ENCODE peak calls at places on chromosome 17, in ten cellular contexts. S, U, R, B, G, C, M, P, W and E are unnamed samples.

GRCh38 chr17:63113167-63113566 is 147.1 kb downstream of the TANC2 start:
- DNase-seq in S (no peak), U (no peak), R (no peak), B (peak), G (peak), C (no peak), M (no peak), P (peak), W (no peak), E (no peak)

GRCh38 chr17:8753976-8754440 is 4.3 kb downstream of the SPDYE4 start:
- DNase-seq in S (no peak), U (peak), R (no peak), B (peak), G (peak), C (no peak), M (peak), P (peak), W (no peak), E (no peak)

GRCh38 chr17:80860703-80861359 is 130.8 kb upstream of the CHMP6 start:
- DNase-seq in S (no peak), U (no peak), R (no peak), B (no peak), G (no peak), C (no peak), M (no peak), P (no peak), W (no peak), E (no peak)

GRCh38 chr17:66272699-66273390 is 29.6 kb upstream of the PRKCA start:
- DNase-seq in S (no peak), U (peak), R (no peak), B (peak), G (peak), C (no peak), M (no peak), P (peak), W (peak), E (no peak)

GRCh38 chr17:34413443-34414076 is 50.5 kb upstream of the CCL1 start:
- DNase-seq in S (no peak), U (no peak), R (no peak), B (no peak), G (no peak), C (no peak), M (no peak), P (peak), W (no peak), E (peak)

GRCh38 chr17:9906616-9907015 is 1.5 kb upstream of the RCVRN start:
- DNase-seq in S (no peak), U (no peak), R (no peak), B (no peak), G (no peak), C (no peak), M (no peak), P (no peak), W (no peak), E (no peak)

GRCh38 chr17:54891176-54891821 is 9.4 kb upstream of the TOM1L1 start:
- DNase-seq in S (no peak), U (peak), R (no peak), B (peak), G (peak), C (no peak), M (peak), P (peak), W (peak), E (no peak)

GRCh38 chr17:42275527-42276358 is 448 bp downstream of the STAT5B start:
- DNase-seq in S (peak), U (peak), R (peak), B (peak), G (no peak), C (no peak), M (peak), P (peak), W (no peak), E (peak)

GRCh38 chr17:64213995-64214507 is 49.0 kb downstream of the TEX2 start:
- DNase-seq in S (no peak), U (peak), R (no peak), B (peak), G (no peak), C (no peak), M (no peak), P (peak), W (no peak), E (no peak)

GRCh38 chr17:32742686-32743538 is 134.0 kb downstream of the MYO1D start:
- DNase-seq in S (no peak), U (peak), R (no peak), B (no peak), G (no peak), C (no peak), M (no peak), P (no peak), W (no peak), E (no peak)

GRCh38 chr17:81417049-81417878 is 22.0 kb downstream of the BAHCC1 start:
- DNase-seq in S (no peak), U (peak), R (peak), B (no peak), G (no peak), C (no peak), M (no peak), P (no peak), W (no peak), E (no peak)

GRCh38 chr17:8022358-8023038 is 16.4 kb upstream of the ALOX15B start:
- DNase-seq in S (no peak), U (peak), R (no peak), B (peak), G (no peak), C (no peak), M (no peak), P (no peak), W (no peak), E (no peak)

GRCh38 chr17:37530420-37530819 is 40.7 kb downstream of the DUSP14 start:
- DNase-seq in S (no peak), U (peak), R (no peak), B (no peak), G (no peak), C (no peak), M (no peak), P (no peak), W (no peak), E (no peak)

GRCh38 chr17:76537578-76538280 is at the start of gene CYGB:
- DNase-seq in S (peak), U (no peak), R (peak), B (peak), G (no peak), C (peak), M (no peak), P (no peak), W (no peak), E (no peak)

GRCh38 chr17:39679521-39680192 is 8.2 kb downstream of the PGAP3 start:
- DNase-seq in S (no peak), U (no peak), R (no peak), B (no peak), G (no peak), C (peak), M (no peak), P (no peak), W (no peak), E (peak)

GRCh38 chr17:41710472-41711090 is 1.6 kb upstream of the GAST start:
- DNase-seq in S (no peak), U (peak), R (no peak), B (peak), G (peak), C (no peak), M (no peak), P (no peak), W (peak), E (peak)

GRCh38 chr17:37465058-37465616 is 24.6 kb upstream of the DUSP14 start:
- DNase-seq in S (no peak), U (peak), R (no peak), B (peak), G (no peak), C (no peak), M (no peak), P (no peak), W (no peak), E (no peak)

GRCh38 chr17:16930571-16931317 is 41.2 kb downstream of the TNFRSF13B start:
- DNase-seq in S (no peak), U (no peak), R (no peak), B (no peak), G (no peak), C (peak), M (no peak), P (no peak), W (no peak), E (no peak)

GRCh38 chr17:16928406-16929280 is 43.3 kb downstream of the TNFRSF13B start:
- DNase-seq in S (no peak), U (no peak), R (no peak), B (no peak), G (no peak), C (peak), M (no peak), P (no peak), W (no peak), E (no peak)

GRCh38 chr17:16927641-16928321 is 44.1 kb downstream of the TNFRSF13B start:
- DNase-seq in S (no peak), U (no peak), R (no peak), B (no peak), G (no peak), C (peak), M (no peak), P (no peak), W (no peak), E (no peak)

GRCh38 chr17:16929757-16930520 is 42.0 kb downstream of the TNFRSF13B start:
- DNase-seq in S (no peak), U (no peak), R (no peak), B (no peak), G (no peak), C (peak), M (no peak), P (no peak), W (no peak), E (no peak)

GRCh38 chr17:16929281-16929680 is 42.6 kb downstream of the TNFRSF13B start:
- DNase-seq in S (no peak), U (no peak), R (no peak), B (no peak), G (no peak), C (peak), M (no peak), P (no peak), W (no peak), E (no peak)
- TF ChIP-seq CTCF in S (no peak), U (no peak), R (no peak), B (no peak), G (no peak), C (no peak), M (no peak), P (no peak), W (no peak), E (no peak)

GRCh38 chr17:29283496-29283895 is 10.5 kb downstream of the NUFIP2 start:
- DNase-seq in S (no peak), U (no peak), R (no peak), B (no peak), G (no peak), C (no peak), M (no peak), P (no peak), W (no peak), E (no peak)
- TF ChIP-seq CTCF in S (no peak), U (no peak), R (no peak), B (peak), G (peak), C (no peak), M (no peak), P (peak), W (no peak), E (peak)

DNA sequence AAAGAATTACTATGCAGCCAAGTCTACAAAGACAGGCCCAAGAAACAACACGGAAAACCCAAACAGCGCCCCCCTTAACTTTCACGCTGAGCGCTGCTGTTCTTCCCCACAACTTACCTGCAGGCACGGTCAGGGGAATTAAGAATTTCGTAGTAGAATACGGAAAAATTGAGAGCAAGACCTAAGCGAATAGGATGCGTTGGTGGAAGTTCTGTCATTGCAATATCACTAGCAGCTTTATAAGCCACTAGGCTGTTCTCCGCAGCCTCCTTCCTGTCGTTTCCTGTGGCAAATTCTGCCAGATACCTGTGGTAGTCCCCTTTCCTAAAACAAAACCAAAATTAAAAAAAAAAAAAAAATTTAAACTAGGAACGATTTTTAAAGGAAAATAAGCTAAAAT is 39.0 kb downstream of the YWHAE start:
- DNase-seq in S (no peak), U (no peak), R (no peak), B (no peak), G (no peak), C (no peak), M (no peak), P (no peak), W (no peak), E (peak)
- TF ChIP-seq CTCF in S (no peak), U (no peak), R (no peak), B (no peak), G (peak), C (no peak), M (no peak), P (no peak), W (no peak), E (no peak)

DNA sequence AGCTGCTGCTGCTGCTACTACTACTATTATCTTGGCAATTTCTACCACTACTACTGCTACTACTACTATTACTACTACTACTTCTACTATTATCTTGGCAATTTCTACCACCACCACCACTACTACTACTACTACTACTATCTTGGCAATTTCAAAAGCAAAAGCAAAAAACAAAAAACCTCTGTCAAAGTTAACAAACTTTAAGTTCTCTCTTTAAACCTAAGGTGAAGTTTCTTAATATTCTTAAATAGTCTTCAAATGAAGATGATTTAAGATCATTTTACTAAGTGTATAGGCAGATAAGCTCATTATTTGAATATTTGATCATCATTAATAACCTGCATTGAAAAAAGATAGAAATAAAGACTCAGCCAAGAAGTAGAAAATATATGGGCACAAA is 118.5 kb downstream of the BRIP1 start:
- DNase-seq in S (no peak), U (no peak), R (no peak), B (no peak), G (no peak), C (no peak), M (no peak), P (no peak), W (no peak), E (no peak)
- TF ChIP-seq CTCF in S (no peak), U (no peak), R (no peak), B (no peak), G (no peak), C (no peak), M (no peak), P (no peak), W (no peak), E (no peak)

GRCh38 chr17:31541559-31541958 is 150.1 kb downstream of the RAB11FIP4 start:
- DNase-seq in S (no peak), U (no peak), R (no peak), B (no peak), G (peak), C (no peak), M (no peak), P (no peak), W (peak), E (no peak)
- TF ChIP-seq CTCF in S (no peak), U (no peak), R (no peak), B (peak), G (no peak), C (no peak), M (no peak), P (peak), W (peak), E (no peak)

DNA sequence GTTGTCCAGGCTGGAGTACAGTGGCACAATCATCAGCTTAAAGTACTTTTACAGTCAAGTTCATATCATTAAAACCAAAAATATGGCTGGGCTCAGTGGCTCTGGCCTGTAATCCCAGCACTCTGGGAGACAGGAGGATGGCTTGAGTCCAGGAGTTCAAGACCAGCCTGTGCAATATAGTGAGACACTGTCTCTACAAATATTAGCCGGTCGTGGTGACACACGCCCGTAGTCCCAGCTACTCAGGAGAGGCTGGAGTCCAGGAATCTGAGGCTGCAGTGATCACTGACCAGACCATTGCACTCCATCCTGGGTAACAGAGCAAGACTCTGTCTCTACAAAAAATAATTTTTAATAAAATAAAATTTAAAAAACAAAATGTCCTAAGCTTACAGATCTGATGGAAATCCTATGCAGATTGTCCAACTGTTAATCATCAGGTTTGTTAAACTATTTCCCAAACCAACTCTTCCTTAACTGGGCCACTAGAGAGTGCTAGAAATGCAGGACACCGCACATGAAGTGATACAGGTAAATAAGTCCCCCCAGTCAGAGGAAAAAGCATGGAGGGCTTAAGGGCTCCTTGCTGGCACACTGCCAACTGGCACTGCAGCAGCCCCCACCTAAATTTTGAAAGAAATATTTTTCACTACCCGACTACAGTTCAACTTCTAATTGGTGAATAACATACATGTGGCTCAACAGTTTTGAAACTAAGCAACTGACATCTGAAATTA is 2.8 kb downstream of the USP22 start:
- DNase-seq in S (no peak), U (peak), R (peak), B (peak), G (peak), C (no peak), M (peak), P (no peak), W (peak), E (peak)
- TF ChIP-seq CTCF in S (no peak), U (peak), R (no peak), B (peak), G (peak), C (peak), M (peak), P (peak), W (peak), E (peak)

DNA sequence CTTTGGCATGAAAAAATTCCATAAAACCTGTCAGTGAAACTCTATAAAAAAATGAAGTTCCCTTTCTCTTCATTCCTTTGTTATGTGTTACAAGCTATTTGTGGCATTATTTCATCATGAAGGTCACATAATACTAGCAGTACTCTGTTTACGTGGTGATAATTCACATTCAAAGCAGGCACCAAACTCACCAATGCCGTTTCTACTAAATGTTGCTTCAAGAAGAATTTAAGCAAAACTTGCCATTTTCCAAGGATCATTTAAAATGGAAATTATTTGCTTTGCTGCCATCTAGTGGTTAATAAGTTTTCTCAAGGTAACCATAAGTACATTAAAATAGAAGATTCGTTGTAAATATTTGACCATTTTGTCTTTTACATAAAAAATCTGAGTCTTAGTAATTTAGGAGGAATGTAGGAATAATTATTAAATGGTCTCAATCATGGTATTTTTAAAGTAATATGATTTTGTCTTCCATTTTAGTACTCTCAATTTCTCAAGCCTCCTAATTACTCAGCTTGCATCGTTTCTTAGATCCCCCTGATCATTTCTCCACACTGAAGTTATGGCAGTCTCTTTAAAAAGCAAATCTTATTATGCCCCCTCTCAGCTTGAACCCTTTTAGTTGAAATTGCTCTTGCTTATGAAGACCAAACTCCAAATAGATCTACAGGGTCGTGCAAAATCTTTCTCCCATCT is 80.8 kb downstream of the OMG start:
- DNase-seq in S (no peak), U (peak), R (no peak), B (peak), G (peak), C (no peak), M (peak), P (no peak), W (no peak), E (no peak)
- TF ChIP-seq CTCF in S (peak), U (peak), R (peak), B (peak), G (peak), C (peak), M (peak), P (peak), W (peak), E (peak)

GRCh38 chr17:78256705-78257559 is 25.5 kb downstream of the TMEM235 start:
- DNase-seq in S (no peak), U (no peak), R (peak), B (peak), G (no peak), C (no peak), M (no peak), P (no peak), W (no peak), E (no peak)

GRCh38 chr17:78257810-78258322 is 26.4 kb downstream of the TMEM235 start:
- DNase-seq in S (no peak), U (no peak), R (peak), B (peak), G (no peak), C (peak), M (peak), P (no peak), W (peak), E (peak)

GRCh38 chr17:78255029-78255656 is 23.7 kb downstream of the TMEM235 start:
- DNase-seq in S (no peak), U (no peak), R (peak), B (no peak), G (no peak), C (no peak), M (no peak), P (no peak), W (no peak), E (no peak)

GRCh38 chr17:78255953-78256704 is 24.7 kb downstream of the TMEM235 start:
- DNase-seq in S (no peak), U (no peak), R (no peak), B (no peak), G (no peak), C (no peak), M (no peak), P (no peak), W (no peak), E (no peak)

GRCh38 chr17:78258323-78259229 is 27.1 kb downstream of the TMEM235 start:
- DNase-seq in S (no peak), U (peak), R (peak), B (peak), G (no peak), C (peak), M (no peak), P (peak), W (peak), E (peak)
- TF ChIP-seq CTCF in S (no peak), U (no peak), R (no peak), B (no peak), G (no peak), C (no peak), M (no peak), P (peak), W (no peak), E (no peak)

GRCh38 chr17:3976675-3977171 is 12.5 kb upstream of the ATP2A3 start:
- DNase-seq in S (no peak), U (no peak), R (peak), B (no peak), G (no peak), C (peak), M (no peak), P (no peak), W (peak), E (no peak)
- TF ChIP-seq CTCF in S (no peak), U (no peak), R (no peak), B (no peak), G (no peak), C (no peak), M (no peak), P (no peak), W (no peak), E (no peak)